ENCODE peak calls at places on chromosomes 4 and X, in four cellular contexts. One of them, this sample, is unnamed. For H3K36me3, the result is how much of the 10 kb centered on the place peaks cover.

GRCh38 chrX:121308276-121308805 is 260.9 kb downstream of the GLUD2 start:
- DNase-seq in vagina: no peak
- DNase-seq in mammary epithelial cell: peak
- DNase-seq in heart left ventricle: peak
- DNase-seq in this sample: no peak

GRCh38 chrX:103274284-103274683 is 2.3 kb downstream of the TCEAL5 start:
- DNase-seq in vagina: no peak
- DNase-seq in mammary epithelial cell: no peak
- DNase-seq in heart left ventricle: no peak
- DNase-seq in this sample: no peak

GRCh38 chr4:150561338-150561737 is 20.6 kb upstream of the MAB21L2 start:
- DNase-seq in vagina: no peak
- DNase-seq in mammary epithelial cell: no peak
- DNase-seq in heart left ventricle: no peak
- DNase-seq in this sample: no peak

GRCh38 chr4:88352062-88352461 is 26.6 kb upstream of the HERC6 start:
- DNase-seq in vagina: peak
- DNase-seq in mammary epithelial cell: peak
- DNase-seq in heart left ventricle: no peak
- DNase-seq in this sample: no peak

GRCh38 chrX:23332101-23332887 is 2.4 kb upstream of the PTCHD1 start:
- DNase-seq in vagina: no peak
- DNase-seq in mammary epithelial cell: no peak
- DNase-seq in heart left ventricle: no peak
- DNase-seq in this sample: no peak

GRCh38 chrX:102599084-102599949 is at the start of gene ARMCX5:
- DNase-seq in vagina: no peak
- DNase-seq in mammary epithelial cell: peak
- DNase-seq in heart left ventricle: peak
- DNase-seq in this sample: peak

GRCh38 chr4:23904639-23905061 is 14.8 kb upstream of the PPARGC1A start:
- DNase-seq in vagina: no peak
- DNase-seq in mammary epithelial cell: peak
- DNase-seq in heart left ventricle: no peak
- DNase-seq in this sample: no peak

GRCh38 chr4:44415251-44415650 is 33.4 kb downstream of the KCTD8 start:
- DNase-seq in vagina: no peak
- DNase-seq in mammary epithelial cell: no peak
- DNase-seq in heart left ventricle: no peak
- DNase-seq in this sample: no peak

GRCh38 chr4:56410247-56410646 is 23.0 kb upstream of the AASDH start:
- DNase-seq in vagina: no peak
- DNase-seq in mammary epithelial cell: peak
- DNase-seq in heart left ventricle: peak
- DNase-seq in this sample: peak

GRCh38 chr4:78669453-78669852 is 106.7 kb upstream of the BMP2K start:
- DNase-seq in vagina: no peak
- DNase-seq in mammary epithelial cell: no peak
- DNase-seq in heart left ventricle: no peak
- DNase-seq in this sample: no peak

GRCh38 chr4:52659016-52659721 is at the start of gene USP46:
- DNase-seq in vagina: no peak
- DNase-seq in mammary epithelial cell: peak
- DNase-seq in heart left ventricle: peak
- DNase-seq in this sample: peak

GRCh38 chrX:132948648-132949260 is 9.7 kb downstream of the HS6ST2 start:
- DNase-seq in vagina: no peak
- DNase-seq in mammary epithelial cell: no peak
- DNase-seq in heart left ventricle: no peak
- DNase-seq in this sample: no peak

GRCh38 chr4:115851918-115852766 is 738.7 kb upstream of the NDST4 start:
- DNase-seq in vagina: no peak
- DNase-seq in mammary epithelial cell: peak
- DNase-seq in heart left ventricle: no peak
- DNase-seq in this sample: peak

GRCh38 chr4:128866691-128867090 is 57.2 kb downstream of the JADE1 start:
- DNase-seq in vagina: no peak
- DNase-seq in mammary epithelial cell: no peak
- DNase-seq in heart left ventricle: no peak
- DNase-seq in this sample: no peak
- H3K36me3 ChIP-seq in vagina: under half
- H3K36me3 ChIP-seq in mammary epithelial cell: under half
- H3K36me3 ChIP-seq in heart left ventricle: under half
- H3K36me3 ChIP-seq in this sample: under half

DNA sequence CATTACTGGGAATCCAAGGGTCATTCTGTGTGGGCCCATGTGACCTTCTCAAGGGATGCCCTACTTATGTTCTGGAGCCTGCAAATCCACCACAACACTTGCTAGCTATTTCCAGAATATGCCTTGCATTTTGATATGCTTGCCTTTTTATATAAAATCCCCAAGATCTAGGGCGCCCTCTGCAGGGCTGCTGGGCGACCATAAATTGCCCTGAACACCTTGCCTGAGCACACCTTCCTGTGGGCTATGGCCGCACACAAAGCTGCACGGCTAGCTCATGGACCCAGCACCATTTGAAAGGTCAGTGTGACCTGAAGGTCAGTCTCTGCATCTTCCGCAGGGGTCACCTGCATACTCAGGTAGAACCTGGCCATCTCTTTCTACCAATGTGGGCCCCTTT is 311.7 kb downstream of the NLGN4X start:
- DNase-seq in vagina: no peak
- DNase-seq in mammary epithelial cell: no peak
- DNase-seq in heart left ventricle: no peak
- DNase-seq in this sample: no peak
- TF ChIP-seq CTCF in vagina: no peak
- TF ChIP-seq CTCF in mammary epithelial cell: peak
- TF ChIP-seq CTCF in heart left ventricle: no peak
- TF ChIP-seq CTCF in this sample: no peak

GRCh38 chr4:73585345-73585744 is 34.9 kb downstream of the RASSF6 start:
- DNase-seq in vagina: no peak
- DNase-seq in mammary epithelial cell: no peak
- DNase-seq in heart left ventricle: no peak
- DNase-seq in this sample: no peak
- H3K27ac ChIP-seq in vagina: no peak
- H3K27ac ChIP-seq in mammary epithelial cell: no peak
- H3K27ac ChIP-seq in heart left ventricle: no peak
- H3K27ac ChIP-seq in this sample: no peak

GRCh38 chr4:26892480-26893150 is 32.0 kb downstream of the STIM2 start:
- DNase-seq in vagina: no peak
- DNase-seq in mammary epithelial cell: no peak
- DNase-seq in heart left ventricle: no peak
- DNase-seq in this sample: no peak
- H3K36me3 ChIP-seq in vagina: under half
- H3K36me3 ChIP-seq in mammary epithelial cell: under half
- H3K36me3 ChIP-seq in heart left ventricle: under half
- H3K36me3 ChIP-seq in this sample: under half

GRCh38 chrX:69605521-69605920 is 10.4 kb upstream of the EDA start:
- DNase-seq in vagina: no peak
- DNase-seq in mammary epithelial cell: no peak
- DNase-seq in heart left ventricle: no peak
- DNase-seq in this sample: no peak

GRCh38 chrX:69603566-69604194 is 12.2 kb upstream of the EDA start:
- DNase-seq in vagina: no peak
- DNase-seq in mammary epithelial cell: no peak
- DNase-seq in heart left ventricle: no peak
- DNase-seq in this sample: no peak

DNA sequence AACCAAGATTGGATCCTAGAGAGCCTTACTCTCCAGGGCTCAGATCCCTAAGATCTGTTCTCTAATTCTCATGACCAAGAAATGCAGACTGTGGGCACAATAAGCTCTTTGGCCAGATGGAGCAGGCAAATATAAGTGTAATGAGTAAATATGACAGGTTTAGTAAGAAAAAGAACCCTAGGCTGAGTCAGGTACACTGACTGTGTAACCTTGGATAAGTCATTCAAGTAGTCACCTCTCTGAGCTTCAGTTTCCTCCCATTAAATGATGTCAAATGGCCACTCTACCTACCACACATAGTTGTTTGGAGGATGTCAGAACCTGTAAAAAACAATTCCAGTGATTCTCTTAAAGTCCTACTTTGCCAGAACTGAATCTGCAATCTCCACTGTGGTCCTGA is 8.3 kb upstream of the EDA start:
- DNase-seq in vagina: no peak
- DNase-seq in mammary epithelial cell: no peak
- DNase-seq in heart left ventricle: no peak
- DNase-seq in this sample: no peak
- TF ChIP-seq CTCF in vagina: no peak
- TF ChIP-seq CTCF in mammary epithelial cell: no peak
- TF ChIP-seq CTCF in heart left ventricle: no peak
- TF ChIP-seq CTCF in this sample: no peak

GRCh38 chr4:2935762-2936743 is 27.2 kb downstream of the NOP14 start:
- DNase-seq in vagina: peak
- DNase-seq in mammary epithelial cell: peak
- DNase-seq in heart left ventricle: no peak
- DNase-seq in this sample: no peak
- H3K27ac ChIP-seq in vagina: peak
- H3K27ac ChIP-seq in mammary epithelial cell: peak
- H3K27ac ChIP-seq in heart left ventricle: peak
- H3K27ac ChIP-seq in this sample: no peak

GRCh38 chr4:1243451-1244080 is 5.4 kb downstream of the CTBP1 start:
- DNase-seq in vagina: no peak
- DNase-seq in mammary epithelial cell: no peak
- DNase-seq in heart left ventricle: no peak
- DNase-seq in this sample: no peak
- H3K36me3 ChIP-seq in vagina: under half
- H3K36me3 ChIP-seq in mammary epithelial cell: under half
- H3K36me3 ChIP-seq in heart left ventricle: under half
- H3K36me3 ChIP-seq in this sample: under half

GRCh38 chrX:49039598-49040375 is 3.4 kb downstream of the TFE3 start:
- DNase-seq in vagina: peak
- DNase-seq in mammary epithelial cell: peak
- DNase-seq in heart left ventricle: peak
- DNase-seq in this sample: peak
- TF ChIP-seq CTCF in vagina: no peak
- TF ChIP-seq CTCF in mammary epithelial cell: no peak
- TF ChIP-seq CTCF in heart left ventricle: no peak
- TF ChIP-seq CTCF in this sample: no peak